ENCODE peak calls at places on chromosome 11, in eight cellular contexts. One of them, this sample, is unnamed.

GRCh38 chr11:68954970-68955958 is 25.5 kb downstream of the MRGPRD start:
- DNase-seq in fibroblast of mammary gland: peak
- DNase-seq in smooth muscle cell of the brain vasculature: no peak
- DNase-seq in LoVo: no peak
- DNase-seq in activated T-helper 9 cell treated with anti-CD3 and anti-CD28 coated beads, Interleukin-2, amount 50 U/mL, for 16 hours: no peak
- DNase-seq in GM23248: no peak
- DNase-seq in AG09319: no peak
- DNase-seq in neural crest cell: no peak
- DNase-seq in this sample: peak

GRCh38 chr11:64444838-64445441 is 86.0 kb downstream of the RPS6KA4 start:
- DNase-seq in fibroblast of mammary gland: peak
- DNase-seq in smooth muscle cell of the brain vasculature: no peak
- DNase-seq in LoVo: no peak
- DNase-seq in activated T-helper 9 cell treated with anti-CD3 and anti-CD28 coated beads, Interleukin-2, amount 50 U/mL, for 16 hours: no peak
- DNase-seq in GM23248: peak
- DNase-seq in AG09319: no peak
- DNase-seq in neural crest cell: no peak
- DNase-seq in this sample: peak

GRCh38 chr11:128201801-128202200 is 385.6 kb downstream of the ETS1 start:
- DNase-seq in fibroblast of mammary gland: no peak
- DNase-seq in smooth muscle cell of the brain vasculature: no peak
- DNase-seq in LoVo: no peak
- DNase-seq in activated T-helper 9 cell treated with anti-CD3 and anti-CD28 coated beads, Interleukin-2, amount 50 U/mL, for 16 hours: no peak
- DNase-seq in GM23248: no peak
- DNase-seq in AG09319: no peak
- DNase-seq in neural crest cell: no peak
- DNase-seq in this sample: no peak

GRCh38 chr11:65290448-65291165 is 24.1 kb upstream of the CDC42EP2 start:
- DNase-seq in fibroblast of mammary gland: peak
- DNase-seq in smooth muscle cell of the brain vasculature: peak
- DNase-seq in LoVo: no peak
- DNase-seq in activated T-helper 9 cell treated with anti-CD3 and anti-CD28 coated beads, Interleukin-2, amount 50 U/mL, for 16 hours: no peak
- DNase-seq in GM23248: peak
- DNase-seq in AG09319: peak
- DNase-seq in neural crest cell: no peak
- DNase-seq in this sample: peak

GRCh38 chr11:134562176-134562575 is 150.1 kb upstream of the B3GAT1 start:
- DNase-seq in fibroblast of mammary gland: no peak
- DNase-seq in smooth muscle cell of the brain vasculature: no peak
- DNase-seq in LoVo: no peak
- DNase-seq in activated T-helper 9 cell treated with anti-CD3 and anti-CD28 coated beads, Interleukin-2, amount 50 U/mL, for 16 hours: no peak
- DNase-seq in GM23248: no peak
- DNase-seq in AG09319: no peak
- DNase-seq in neural crest cell: no peak
- DNase-seq in this sample: no peak

GRCh38 chr11:76823481-76824028 is 37.2 kb upstream of the ACER3 start:
- DNase-seq in fibroblast of mammary gland: peak
- DNase-seq in smooth muscle cell of the brain vasculature: no peak
- DNase-seq in LoVo: peak
- DNase-seq in activated T-helper 9 cell treated with anti-CD3 and anti-CD28 coated beads, Interleukin-2, amount 50 U/mL, for 16 hours: no peak
- DNase-seq in GM23248: peak
- DNase-seq in AG09319: no peak
- DNase-seq in neural crest cell: peak
- DNase-seq in this sample: peak

GRCh38 chr11:43575931-43576833 is 104.4 kb upstream of the HSD17B12 start:
- DNase-seq in fibroblast of mammary gland: peak
- DNase-seq in smooth muscle cell of the brain vasculature: no peak
- DNase-seq in LoVo: no peak
- DNase-seq in activated T-helper 9 cell treated with anti-CD3 and anti-CD28 coated beads, Interleukin-2, amount 50 U/mL, for 16 hours: no peak
- DNase-seq in GM23248: peak
- DNase-seq in AG09319: no peak
- DNase-seq in neural crest cell: no peak
- DNase-seq in this sample: no peak

GRCh38 chr11:58958500-58958899 is 19.2 kb downstream of the GLYATL1 start:
- DNase-seq in fibroblast of mammary gland: peak
- DNase-seq in smooth muscle cell of the brain vasculature: no peak
- DNase-seq in LoVo: no peak
- DNase-seq in activated T-helper 9 cell treated with anti-CD3 and anti-CD28 coated beads, Interleukin-2, amount 50 U/mL, for 16 hours: no peak
- DNase-seq in GM23248: peak
- DNase-seq in AG09319: no peak
- DNase-seq in neural crest cell: no peak
- DNase-seq in this sample: peak

This sample was measured in HT-29.